ENCODE peak calls at places on chromosomes 1 and 21, in five cellular contexts. X is breast epithelium, R is transverse colon, G is tibial artery, T is heart right ventricle. V is an unnamed sample.
A peak's percentile ranks its signal among the peaks of the same experiment; 100 is the strongest.

GRCh38 chr1:14962407-14962806 is 191.1 kb upstream of the TMEM51 start:
- DNase-seq in G (no peak), R (no peak), T (no peak), X (no peak), V (no peak)

GRCh38 chr1:205053296-205053695 is 10.3 kb downstream of the CNTN2 start:
- DNase-seq in G (no peak), X (no peak), T (no peak), R (no peak), V (no peak)

GRCh38 chr1:69991644-69992043 is 213.7 kb downstream of the LRRC40 start:
- DNase-seq in G (no peak), R (no peak), X (no peak), T (no peak), V (no peak)

GRCh38 chr21:17491716-17492414 is 21.0 kb upstream of the CXADR start:
- DNase-seq in R (no peak), X (no peak), G (peak; percentile 42), T (peak; percentile 13), V (no peak)

GRCh38 chr1:180521474-180522203 is 19.3 kb upstream of the ACBD6 start:
- DNase-seq in G (no peak), T (no peak), X (peak; percentile 37), R (no peak), V (no peak)

GRCh38 chr1:197976368-197976767 is 59.2 kb downstream of the LHX9 start:
- DNase-seq in G (no peak), T (no peak), R (no peak), X (no peak), V (no peak)

GRCh38 chr1:46148318-46148717 is 15.9 kb upstream of the PIK3R3 start:
- DNase-seq in X (no peak), G (no peak), T (no peak), R (no peak), V (no peak)

GRCh38 chr1:169514566-169515270 is 29.0 kb upstream of the SLC19A2 start:
- DNase-seq in X (no peak), G (no peak), R (no peak), T (no peak), V (no peak)

GRCh38 chr1:218620956-218621355 is 275.8 kb downstream of the TGFB2 start:
- DNase-seq in X (no peak), G (no peak), T (no peak), R (no peak), V (no peak)

GRCh38 chr1:205061227-205061626 is 18.2 kb downstream of the CNTN2 start:
- DNase-seq in R (no peak), X (no peak), G (no peak), T (no peak), V (no peak)

GRCh38 chr21:36419996-36420395 is 34.8 kb downstream of the CHAF1B start:
- DNase-seq in R (peak; percentile 78), X (peak; percentile 43), T (peak; percentile 85), G (peak; percentile 80), V (peak; percentile 83)

GRCh38 chr1:22490309-22490708 is 38.7 kb downstream of the ZBTB40 start:
- DNase-seq in T (no peak), G (no peak), X (no peak), R (no peak), V (no peak)

GRCh38 chr1:8378202-8378601 is 60.3 kb downstream of the SLC45A1 start:
- DNase-seq in T (peak; percentile 22), R (no peak), X (no peak), G (no peak), V (no peak)

GRCh38 chr1:5427026-5427613 is 565.1 kb downstream of the NPHP4 start:
- DNase-seq in R (no peak), X (no peak), T (no peak), G (no peak), V (no peak)

GRCh38 chr1:42923367-42924248 is 35.1 kb downstream of the SLC2A1 start:
- DNase-seq in R (no peak), G (no peak), T (no peak), X (no peak), V (no peak)

GRCh38 chr1:161432091-161432490 is 64.4 kb upstream of the CFAP126 start:
- DNase-seq in X (no peak), R (no peak), T (no peak), G (no peak), V (no peak)

GRCh38 chr1:198107041-198107440 is 49.8 kb upstream of the NEK7 start:
- DNase-seq in R (no peak), X (no peak), T (no peak), G (no peak), V (no peak)

GRCh38 chr21:15365751-15366392 is 301.1 kb upstream of the NRIP1 start:
- DNase-seq in T (no peak), X (no peak), G (no peak), R (no peak), V (no peak)

GRCh38 chr1:183277821-183278735 is 92.0 kb downstream of the LAMC2 start:
- DNase-seq in T (no peak), R (no peak), X (no peak), G (no peak), V (no peak)

GRCh38 chr1:17451731-17452130 is 12.3 kb upstream of the RCC2 start:
- DNase-seq in X (no peak), T (no peak), R (no peak), G (no peak), V (no peak)

GRCh38 chr1:198730952-198731351 is 92.1 kb downstream of the PTPRC start:
- DNase-seq in X (no peak), T (no peak), G (no peak), R (no peak), V (no peak)

GRCh38 chr1:192631749-192632148 is 4.2 kb upstream of the RGS13 start:
- DNase-seq in T (no peak), R (no peak), G (no peak), X (no peak), V (no peak)
- H3K27ac ChIP-seq in T (no peak overlapping the region), R (no peak overlapping the region), G (no peak overlapping the region), X (no peak overlapping the region), V (no peak overlapping the region)

DNA sequence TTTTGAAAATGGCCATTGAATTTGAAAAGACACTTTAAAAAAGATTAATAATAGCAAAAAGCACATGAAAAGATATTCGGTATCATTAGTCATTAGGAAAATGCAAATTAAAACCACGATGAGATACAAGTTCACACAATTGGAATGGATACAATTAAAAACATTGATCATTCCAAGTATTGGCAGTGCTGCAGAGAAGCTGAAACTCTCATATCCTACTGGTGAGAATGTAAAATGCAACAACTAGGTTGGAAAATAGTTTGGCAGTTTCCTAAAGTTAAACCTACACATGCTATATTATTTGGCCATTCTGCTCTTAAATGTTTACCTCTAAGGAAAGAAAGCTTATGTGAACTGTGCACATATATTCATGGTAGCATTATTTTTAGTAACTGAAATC is 838.7 kb upstream of the PRMT6 start:
- DNase-seq in T (no peak), G (no peak), X (no peak), R (no peak), V (no peak)
- TF ChIP-seq CTCF in T (no peak), G (no peak), X (no peak), R (no peak), V (no peak)

DNA sequence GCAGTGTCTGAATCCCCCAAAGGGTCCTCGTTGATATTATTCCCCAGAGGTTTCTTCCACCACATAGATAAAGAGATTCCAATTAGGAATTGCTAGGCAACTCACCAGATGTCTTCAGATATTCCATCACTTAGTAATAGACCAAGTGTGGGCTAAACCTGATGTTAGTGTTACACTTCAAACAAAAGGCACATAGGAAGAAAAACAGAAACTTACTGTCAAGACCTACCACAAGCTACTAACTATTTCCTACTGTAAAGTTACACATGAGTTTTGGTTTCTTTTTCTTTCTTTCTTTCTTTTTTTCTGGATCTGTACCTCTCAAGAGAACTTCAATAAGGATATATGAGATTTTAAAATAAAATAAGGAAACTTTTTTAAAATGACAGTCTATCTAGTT is 879.1 kb upstream of the NEGR1 start:
- DNase-seq in T (no peak), X (no peak), R (no peak), G (no peak), V (no peak)
- H3K9me3 ChIP-seq in T (no peaks in the 10 kb centered on the region), X (no peaks in the 10 kb centered on the region), R (no peaks in the 10 kb centered on the region), G (no peaks in the 10 kb centered on the region), V (no peaks in the 10 kb centered on the region)

GRCh38 chr1:220809187-220809550 is 22.5 kb downstream of the MTARC1 start:
- DNase-seq in R (no peak), G (no peak), X (no peak), T (no peak), V (no peak)
- H3K27ac ChIP-seq in R (peak overlapping the region; percentile 67), G (no peak overlapping the region), X (no peak overlapping the region), T (no peak overlapping the region), V (no peak overlapping the region)